ENCODE peak calls at places on chromosomes 12 and 14, in seven cellular contexts. One of them, this sample, is unnamed.
A peak's percentile ranks its signal among the peaks of the same experiment; 100 is the strongest.

GRCh38 chr12:21656931-21657335 is 709 bp downstream of the LDHB start:
- DNase-seq in neural progenitor cell: peak; percentile 31
- DNase-seq in endodermal cell: peak; percentile 74
- DNase-seq in mammary epithelial cell: peak; percentile 40
- DNase-seq in psoas muscle: no peak
- DNase-seq in CD8-positive, alpha-beta T cell: peak; percentile 36
- DNase-seq in pancreas: no peak
- DNase-seq in this sample: peak; percentile 75

GRCh38 chr12:132071837-132072384 is 72.2 kb downstream of the DDX51 start:
- DNase-seq in psoas muscle: no peak
- DNase-seq in CD8-positive, alpha-beta T cell: no peak
- DNase-seq in pancreas: no peak
- DNase-seq in endodermal cell: no peak
- DNase-seq in neural progenitor cell: no peak
- DNase-seq in mammary epithelial cell: peak; percentile 19
- DNase-seq in this sample: no peak

GRCh38 chr14:90276627-90277367 is 20.4 kb downstream of the PSMC1 start:
- DNase-seq in endodermal cell: peak; percentile 90
- DNase-seq in pancreas: no peak
- DNase-seq in neural progenitor cell: peak; percentile 10
- DNase-seq in mammary epithelial cell: no peak
- DNase-seq in CD8-positive, alpha-beta T cell: no peak
- DNase-seq in psoas muscle: no peak
- DNase-seq in this sample: no peak

GRCh38 chr12:66061557-66062279 is 68.8 kb downstream of the LLPH start:
- DNase-seq in CD8-positive, alpha-beta T cell: no peak
- DNase-seq in pancreas: no peak
- DNase-seq in neural progenitor cell: peak; percentile 50
- DNase-seq in endodermal cell: peak; percentile 74
- DNase-seq in mammary epithelial cell: no peak
- DNase-seq in psoas muscle: no peak
- DNase-seq in this sample: peak; percentile 6

GRCh38 chr14:69614592-69614991 is 3.2 kb downstream of the SUSD6 start:
- DNase-seq in psoas muscle: no peak
- DNase-seq in CD8-positive, alpha-beta T cell: no peak
- DNase-seq in pancreas: no peak
- DNase-seq in neural progenitor cell: no peak
- DNase-seq in mammary epithelial cell: no peak
- DNase-seq in endodermal cell: no peak
- DNase-seq in this sample: no peak

GRCh38 chr12:128702344-128702743 is 121.4 kb downstream of the SLC15A4 start:
- DNase-seq in endodermal cell: no peak
- DNase-seq in neural progenitor cell: no peak
- DNase-seq in pancreas: no peak
- DNase-seq in mammary epithelial cell: no peak
- DNase-seq in CD8-positive, alpha-beta T cell: no peak
- DNase-seq in psoas muscle: no peak
- DNase-seq in this sample: no peak

GRCh38 chr12:110266980-110267620 is 13.9 kb upstream of the ATP2A2 start:
- DNase-seq in CD8-positive, alpha-beta T cell: no peak
- DNase-seq in neural progenitor cell: peak; percentile 56
- DNase-seq in mammary epithelial cell: no peak
- DNase-seq in pancreas: no peak
- DNase-seq in endodermal cell: no peak
- DNase-seq in psoas muscle: no peak
- DNase-seq in this sample: peak; percentile 79

GRCh38 chr12:49020441-49020840 is 1.9 kb upstream of the PRKAG1 start:
- DNase-seq in neural progenitor cell: no peak
- DNase-seq in pancreas: no peak
- DNase-seq in endodermal cell: no peak
- DNase-seq in CD8-positive, alpha-beta T cell: no peak
- DNase-seq in mammary epithelial cell: no peak
- DNase-seq in psoas muscle: no peak
- DNase-seq in this sample: no peak

GRCh38 chr12:29149691-29150382 is 759 bp downstream of the FAR2 start:
- DNase-seq in pancreas: no peak
- DNase-seq in psoas muscle: peak; percentile 20
- DNase-seq in neural progenitor cell: peak; percentile 14
- DNase-seq in endodermal cell: peak; percentile 82
- DNase-seq in CD8-positive, alpha-beta T cell: no peak
- DNase-seq in mammary epithelial cell: no peak
- DNase-seq in this sample: no peak

DNA sequence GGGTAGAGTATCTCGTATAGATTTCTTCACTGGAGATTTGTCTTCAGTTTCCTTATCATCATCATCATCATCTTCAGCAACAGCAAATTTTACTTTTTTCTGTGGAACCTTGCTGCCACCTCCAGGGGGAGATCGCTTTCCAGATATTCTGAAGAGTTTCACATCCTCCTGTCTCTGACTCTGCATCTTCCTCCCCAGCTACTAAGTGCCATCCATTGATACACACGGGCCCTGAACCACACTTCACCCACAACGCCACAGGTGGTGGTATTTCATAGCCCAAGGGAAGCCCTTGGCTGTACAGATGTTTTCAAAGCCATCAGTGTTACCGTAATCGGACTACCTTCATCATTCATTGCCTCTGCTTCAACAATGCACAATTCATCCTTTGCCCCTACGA is 82.2 kb downstream of the PPP2R5C start:
- DNase-seq in neural progenitor cell: no peak
- DNase-seq in endodermal cell: no peak
- DNase-seq in psoas muscle: no peak
- DNase-seq in CD8-positive, alpha-beta T cell: peak; percentile 60
- DNase-seq in pancreas: no peak
- DNase-seq in mammary epithelial cell: no peak
- DNase-seq in this sample: no peak
- H3K4me1 ChIP-seq in neural progenitor cell: no peaks in the 10 kb centered on the region
- H3K4me1 ChIP-seq in endodermal cell: no peaks in the 10 kb centered on the region
- H3K4me1 ChIP-seq in psoas muscle: peaks cover 26% of the 10 kb centered on the region
- H3K4me1 ChIP-seq in CD8-positive, alpha-beta T cell: peaks cover 67% of the 10 kb centered on the region
- H3K4me1 ChIP-seq in pancreas: peaks cover 14% of the 10 kb centered on the region
- H3K4me1 ChIP-seq in mammary epithelial cell: peaks cover 8% of the 10 kb centered on the region
- H3K4me1 ChIP-seq in this sample: peaks cover 5% of the 10 kb centered on the region

DNA sequence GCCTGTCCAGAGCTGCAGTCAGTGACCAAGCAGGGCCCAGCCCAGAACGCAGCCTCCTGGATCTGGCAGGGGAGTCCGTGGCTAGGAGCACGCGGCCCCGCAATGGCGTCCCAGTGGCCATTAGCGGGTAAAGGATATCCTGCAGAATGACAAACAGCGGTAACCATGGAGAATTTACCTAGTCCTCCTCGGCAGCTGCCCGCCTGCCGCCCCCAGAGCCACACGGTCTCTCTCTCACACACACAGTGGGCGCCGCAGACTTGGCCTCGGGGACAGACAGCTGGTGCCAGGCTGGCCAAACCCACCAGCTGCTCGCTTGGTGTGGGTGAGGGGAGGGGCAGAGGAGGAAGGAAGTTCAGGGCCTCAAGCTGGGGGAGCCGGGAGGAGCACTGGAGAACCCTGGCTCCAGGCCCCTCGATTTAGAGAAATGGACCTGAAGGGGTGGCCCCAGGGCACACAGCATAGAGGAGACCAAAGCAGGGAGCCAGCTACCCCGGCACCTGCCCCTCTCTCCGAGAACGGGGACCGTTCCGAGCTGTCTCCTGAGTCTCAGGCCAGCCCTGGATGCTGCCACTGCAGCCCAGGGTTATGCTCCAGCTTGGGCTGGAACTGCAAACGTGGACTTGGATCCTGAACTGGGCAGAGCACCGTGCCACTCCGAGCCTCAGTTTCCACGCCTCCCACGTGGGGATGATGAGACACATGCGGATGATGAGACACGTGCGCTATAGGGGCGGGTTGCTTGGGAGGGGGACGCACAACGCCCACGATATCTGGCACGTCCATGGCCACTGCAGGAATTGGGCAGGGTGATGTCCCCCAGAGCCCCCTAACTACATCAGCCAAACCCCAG is 3.4 kb downstream of the CDK2AP1 start:
- DNase-seq in mammary epithelial cell: no peak
- DNase-seq in CD8-positive, alpha-beta T cell: no peak
- DNase-seq in pancreas: peak; percentile 45
- DNase-seq in endodermal cell: peak; percentile 59
- DNase-seq in neural progenitor cell: no peak
- DNase-seq in psoas muscle: peak; percentile 55
- DNase-seq in this sample: peak; percentile 34
- H3K4me3 ChIP-seq in mammary epithelial cell: no peak overlapping the region
- H3K4me3 ChIP-seq in CD8-positive, alpha-beta T cell: no peak overlapping the region
- H3K4me3 ChIP-seq in pancreas: no peak overlapping the region
- H3K4me3 ChIP-seq in endodermal cell: no peak overlapping the region
- H3K4me3 ChIP-seq in neural progenitor cell: no peak overlapping the region
- H3K4me3 ChIP-seq in psoas muscle: peak overlapping the region; percentile 62
- H3K4me3 ChIP-seq in this sample: no peak overlapping the region

DNA sequence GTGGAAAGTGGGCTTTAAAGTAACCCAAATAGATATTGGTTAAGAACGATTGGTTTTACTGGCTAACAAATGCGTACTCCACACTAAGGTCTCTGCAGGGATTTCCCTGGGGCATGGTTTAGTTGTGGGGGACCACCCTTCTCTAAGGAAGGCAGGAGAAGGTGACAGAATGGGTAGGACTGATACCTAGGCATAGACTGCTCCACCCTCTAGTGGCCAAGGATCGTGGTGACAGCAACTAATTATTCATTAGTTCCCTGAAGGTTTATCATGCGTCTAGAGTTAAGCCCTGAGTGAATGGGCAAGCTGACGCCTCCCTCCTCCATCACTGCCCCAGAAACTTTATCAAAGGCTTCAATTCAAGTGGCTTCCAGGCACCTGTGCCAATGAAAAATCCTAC is 9.1 kb downstream of the FAM181A start:
- DNase-seq in neural progenitor cell: peak; percentile 83
- DNase-seq in mammary epithelial cell: peak; percentile 39
- DNase-seq in endodermal cell: peak; percentile 85
- DNase-seq in pancreas: no peak
- DNase-seq in CD8-positive, alpha-beta T cell: no peak
- DNase-seq in psoas muscle: no peak
- DNase-seq in this sample: peak; percentile 32
- H3K36me3 ChIP-seq in neural progenitor cell: no peaks in the 10 kb centered on the region
- H3K36me3 ChIP-seq in mammary epithelial cell: no peaks in the 10 kb centered on the region
- H3K36me3 ChIP-seq in endodermal cell: no peaks in the 10 kb centered on the region
- H3K36me3 ChIP-seq in pancreas: no peaks in the 10 kb centered on the region
- H3K36me3 ChIP-seq in CD8-positive, alpha-beta T cell: no peaks in the 10 kb centered on the region
- H3K36me3 ChIP-seq in psoas muscle: peaks cover 3% of the 10 kb centered on the region
- H3K36me3 ChIP-seq in this sample: no peaks in the 10 kb centered on the region

GRCh38 chr12:53484686-53485567 is 14.3 kb downstream of the MAP3K12 start:
- DNase-seq in mammary epithelial cell: peak; percentile 57
- DNase-seq in neural progenitor cell: no peak
- DNase-seq in pancreas: no peak
- DNase-seq in psoas muscle: no peak
- DNase-seq in CD8-positive, alpha-beta T cell: no peak
- DNase-seq in endodermal cell: peak; percentile 63
- DNase-seq in this sample: no peak
- H3K4me1 ChIP-seq in mammary epithelial cell: peaks cover 14% of the 10 kb centered on the region
- H3K4me1 ChIP-seq in neural progenitor cell: peaks cover 15% of the 10 kb centered on the region
- H3K4me1 ChIP-seq in pancreas: no peaks in the 10 kb centered on the region
- H3K4me1 ChIP-seq in psoas muscle: peaks cover 7% of the 10 kb centered on the region
- H3K4me1 ChIP-seq in CD8-positive, alpha-beta T cell: no peaks in the 10 kb centered on the region
- H3K4me1 ChIP-seq in endodermal cell: peaks cover 18% of the 10 kb centered on the region
- H3K4me1 ChIP-seq in this sample: peaks cover 15% of the 10 kb centered on the region

GRCh38 chr12:3201741-3202500 is 124.7 kb downstream of the TSPAN9 start:
- DNase-seq in neural progenitor cell: no peak
- DNase-seq in CD8-positive, alpha-beta T cell: no peak
- DNase-seq in psoas muscle: no peak
- DNase-seq in pancreas: no peak
- DNase-seq in endodermal cell: peak; percentile 74
- DNase-seq in mammary epithelial cell: no peak
- DNase-seq in this sample: no peak

GRCh38 chr12:3200779-3201738 is 123.9 kb downstream of the TSPAN9 start:
- DNase-seq in pancreas: no peak
- DNase-seq in neural progenitor cell: peak; percentile 66
- DNase-seq in mammary epithelial cell: no peak
- DNase-seq in psoas muscle: no peak
- DNase-seq in CD8-positive, alpha-beta T cell: no peak
- DNase-seq in endodermal cell: peak; percentile 75
- DNase-seq in this sample: peak; percentile 41

GRCh38 chr12:3200032-3200617 is 122.9 kb downstream of the TSPAN9 start:
- DNase-seq in endodermal cell: peak; percentile 99
- DNase-seq in pancreas: peak; percentile 48
- DNase-seq in mammary epithelial cell: peak; percentile 49
- DNase-seq in psoas muscle: peak; percentile 50
- DNase-seq in CD8-positive, alpha-beta T cell: no peak
- DNase-seq in neural progenitor cell: peak; percentile 96
- DNase-seq in this sample: peak; percentile 80

GRCh38 chr12:3197131-3197818 is 120.1 kb downstream of the TSPAN9 start:
- DNase-seq in CD8-positive, alpha-beta T cell: no peak
- DNase-seq in mammary epithelial cell: no peak
- DNase-seq in neural progenitor cell: no peak
- DNase-seq in endodermal cell: peak; percentile 72
- DNase-seq in psoas muscle: no peak
- DNase-seq in pancreas: no peak
- DNase-seq in this sample: no peak

DNA sequence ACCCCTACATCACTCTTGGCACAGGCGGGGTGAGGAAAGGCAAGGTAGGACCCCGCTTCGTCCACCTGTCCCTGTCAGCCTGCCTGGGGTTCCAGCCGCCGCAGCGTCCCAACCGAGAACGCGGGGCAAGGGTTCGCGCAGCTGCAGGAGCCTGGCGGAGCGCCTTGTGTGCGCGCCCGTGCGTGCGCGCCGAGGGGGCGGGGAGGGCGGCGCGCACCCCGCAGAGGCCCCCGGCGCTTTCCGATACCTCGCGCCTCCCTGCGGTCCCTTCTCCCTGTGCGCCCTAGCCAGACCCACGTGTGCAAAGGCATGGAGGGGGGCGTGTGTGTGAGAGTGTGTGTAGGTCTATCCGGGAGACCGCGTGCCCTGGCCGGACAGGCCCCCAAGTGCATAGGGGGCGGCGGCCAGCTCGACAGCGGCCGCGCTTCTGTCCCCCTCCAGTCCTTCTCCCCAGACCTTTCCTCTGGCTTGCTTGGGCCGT is 122.4 kb downstream of the TSPAN9 start:
- DNase-seq in psoas muscle: no peak
- DNase-seq in pancreas: no peak
- DNase-seq in CD8-positive, alpha-beta T cell: no peak
- DNase-seq in neural progenitor cell: peak; percentile 69
- DNase-seq in mammary epithelial cell: no peak
- DNase-seq in endodermal cell: peak; percentile 85
- DNase-seq in this sample: peak; percentile 42
- H3K4me3 ChIP-seq in psoas muscle: peak overlapping the region; percentile 71
- H3K4me3 ChIP-seq in pancreas: peak overlapping the region; percentile 49
- H3K4me3 ChIP-seq in CD8-positive, alpha-beta T cell: no peak overlapping the region
- H3K4me3 ChIP-seq in neural progenitor cell: peak overlapping the region; percentile 63
- H3K4me3 ChIP-seq in mammary epithelial cell: peak overlapping the region; percentile 19
- H3K4me3 ChIP-seq in endodermal cell: peak overlapping the region; percentile 86
- H3K4me3 ChIP-seq in this sample: peak overlapping the region; percentile 80

This sample was measured in adipocyte.